ENCODE peak calls at places on chromosome 20, in four cellular contexts. One of them, this sample, is unnamed.

GRCh38 chr20:45209924-45210323 is 3.1 kb downstream of the SEMG1 start:
- DNase-seq in CD4-positive, CD25-positive, alpha-beta regulatory T cell: no peak
- DNase-seq in HFFc6: no peak
- DNase-seq in A549: no peak
- DNase-seq in this sample: no peak

GRCh38 chr20:53866787-53867740 is 203.3 kb downstream of the BCAS1 start:
- DNase-seq in CD4-positive, CD25-positive, alpha-beta regulatory T cell: peak
- DNase-seq in HFFc6: peak
- DNase-seq in A549: no peak
- DNase-seq in this sample: no peak

GRCh38 chr20:2817891-2818595 is 1.9 kb downstream of the TMEM239 start:
- DNase-seq in A549: no peak
- DNase-seq in CD4-positive, CD25-positive, alpha-beta regulatory T cell: no peak
- DNase-seq in HFFc6: no peak
- DNase-seq in this sample: no peak

GRCh38 chr20:63740070-63740500 is 509 bp downstream of the SLC2A4RG start:
- DNase-seq in CD4-positive, CD25-positive, alpha-beta regulatory T cell: peak
- DNase-seq in A549: peak
- DNase-seq in HFFc6: no peak
- DNase-seq in this sample: peak

GRCh38 chr20:52991783-52992182 is 19.6 kb downstream of the TSHZ2 start:
- DNase-seq in CD4-positive, CD25-positive, alpha-beta regulatory T cell: no peak
- DNase-seq in HFFc6: no peak
- DNase-seq in A549: no peak
- DNase-seq in this sample: no peak

GRCh38 chr20:49349678-49350077 is 71.8 kb upstream of the ZNFX1 start:
- DNase-seq in A549: no peak
- DNase-seq in HFFc6: no peak
- DNase-seq in CD4-positive, CD25-positive, alpha-beta regulatory T cell: no peak
- DNase-seq in this sample: no peak

GRCh38 chr20:56788041-56788670 is 159.1 kb downstream of the TFAP2C start:
- DNase-seq in CD4-positive, CD25-positive, alpha-beta regulatory T cell: no peak
- DNase-seq in A549: peak
- DNase-seq in HFFc6: peak
- DNase-seq in this sample: peak

GRCh38 chr20:910132-910839 is 5.8 kb downstream of the ANGPT4 start:
- DNase-seq in CD4-positive, CD25-positive, alpha-beta regulatory T cell: no peak
- DNase-seq in A549: no peak
- DNase-seq in HFFc6: no peak
- DNase-seq in this sample: no peak

GRCh38 chr20:2230671-2231488 is 64.9 kb upstream of the TGM3 start:
- DNase-seq in CD4-positive, CD25-positive, alpha-beta regulatory T cell: no peak
- DNase-seq in A549: no peak
- DNase-seq in HFFc6: peak
- DNase-seq in this sample: no peak

GRCh38 chr20:44580581-44581268 is 1.7 kb upstream of the PKIG start:
- DNase-seq in HFFc6: no peak
- DNase-seq in CD4-positive, CD25-positive, alpha-beta regulatory T cell: no peak
- DNase-seq in A549: no peak
- DNase-seq in this sample: no peak

GRCh38 chr20:46683939-46684750 is 5.1 kb downstream of the TP53RK start:
- DNase-seq in A549: no peak
- DNase-seq in HFFc6: peak
- DNase-seq in CD4-positive, CD25-positive, alpha-beta regulatory T cell: no peak
- DNase-seq in this sample: peak

GRCh38 chr20:11453430-11453829 is 464.3 kb upstream of the BTBD3 start:
- DNase-seq in HFFc6: peak
- DNase-seq in CD4-positive, CD25-positive, alpha-beta regulatory T cell: no peak
- DNase-seq in A549: peak
- DNase-seq in this sample: no peak

GRCh38 chr20:62282877-62283503 is 19.8 kb upstream of the ADRM1 start:
- DNase-seq in HFFc6: no peak
- DNase-seq in CD4-positive, CD25-positive, alpha-beta regulatory T cell: no peak
- DNase-seq in A549: no peak
- DNase-seq in this sample: no peak

GRCh38 chr20:17958326-17959256 is 10.0 kb downstream of the SNX5 start:
- DNase-seq in HFFc6: peak
- DNase-seq in A549: no peak
- DNase-seq in CD4-positive, CD25-positive, alpha-beta regulatory T cell: no peak
- DNase-seq in this sample: no peak

GRCh38 chr20:11128131-11128831 is 454.5 kb upstream of the JAG1 start:
- DNase-seq in HFFc6: no peak
- DNase-seq in A549: no peak
- DNase-seq in CD4-positive, CD25-positive, alpha-beta regulatory T cell: no peak
- DNase-seq in this sample: no peak

GRCh38 chr20:5504061-5504739 is 187.4 kb upstream of the PROKR2 start:
- DNase-seq in A549: no peak
- DNase-seq in HFFc6: peak
- DNase-seq in CD4-positive, CD25-positive, alpha-beta regulatory T cell: no peak
- DNase-seq in this sample: peak

GRCh38 chr20:39661833-39662232 is 699.7 kb downstream of the DHX35 start:
- DNase-seq in CD4-positive, CD25-positive, alpha-beta regulatory T cell: no peak
- DNase-seq in HFFc6: peak
- DNase-seq in A549: no peak
- DNase-seq in this sample: peak

GRCh38 chr20:32514760-32515159 is 70.4 kb downstream of the NOL4L start:
- DNase-seq in HFFc6: no peak
- DNase-seq in CD4-positive, CD25-positive, alpha-beta regulatory T cell: no peak
- DNase-seq in A549: no peak
- DNase-seq in this sample: no peak

GRCh38 chr20:25508083-25508770 is 77.1 kb downstream of the NINL start:
- DNase-seq in HFFc6: peak
- DNase-seq in CD4-positive, CD25-positive, alpha-beta regulatory T cell: no peak
- DNase-seq in A549: peak
- DNase-seq in this sample: peak

GRCh38 chr20:2865630-2866029 is 7.7 kb upstream of the PTPRA start:
- DNase-seq in HFFc6: no peak
- DNase-seq in A549: no peak
- DNase-seq in CD4-positive, CD25-positive, alpha-beta regulatory T cell: peak
- DNase-seq in this sample: no peak

GRCh38 chr20:50798650-50799049 is 3.8 kb downstream of the BCAS4 start:
- DNase-seq in HFFc6: peak
- DNase-seq in CD4-positive, CD25-positive, alpha-beta regulatory T cell: no peak
- DNase-seq in A549: no peak
- DNase-seq in this sample: no peak

GRCh38 chr20:17650816-17651760 is 31.0 kb downstream of the RRBP1 start:
- DNase-seq in CD4-positive, CD25-positive, alpha-beta regulatory T cell: no peak
- DNase-seq in HFFc6: peak
- DNase-seq in A549: no peak
- DNase-seq in this sample: peak

GRCh38 chr20:63681609-63682142 is 14.8 kb upstream of the TNFRSF6B start:
- DNase-seq in CD4-positive, CD25-positive, alpha-beta regulatory T cell: no peak
- DNase-seq in A549: no peak
- DNase-seq in HFFc6: no peak
- DNase-seq in this sample: no peak

GRCh38 chr20:54643761-54644160 is 168.4 kb downstream of the DOK5 start:
- DNase-seq in A549: no peak
- DNase-seq in HFFc6: peak
- DNase-seq in CD4-positive, CD25-positive, alpha-beta regulatory T cell: no peak
- DNase-seq in this sample: peak

GRCh38 chr20:24998121-24998520 is 5.6 kb upstream of the APMAP start:
- DNase-seq in HFFc6: no peak
- DNase-seq in CD4-positive, CD25-positive, alpha-beta regulatory T cell: no peak
- DNase-seq in A549: no peak
- DNase-seq in this sample: no peak

This sample was measured in AG08396.